ENCODE peak calls at places on chromosomes 3 and 15, in ten cellular contexts. One of them, this sample, is unnamed.

GRCh38 chr15:59306520-59307163 is 66.0 kb downstream of the MYO1E start:
- DNase-seq in activated CD8-positive, alpha-beta memory T cell treated with anti-CD3 and anti-CD28 coated beads for 1 hour: no peak
- DNase-seq in HS-5: peak; percentile 77
- DNase-seq in memory B cell: no peak
- DNase-seq in stimulated activated CD8-positive, alpha-beta memory T cell treated with anti-CD3 and anti-CD28 coated beads, Interleukin-2, amount 100 ng/mL, for 1 hour: no peak
- DNase-seq in HuH-7.5: no peak
- DNase-seq in breast epithelium: no peak
- DNase-seq in myocyte: peak; percentile 21
- DNase-seq in endothelial cell: no peak
- DNase-seq in SK-MEL-5: no peak
- DNase-seq in this sample: no peak

GRCh38 chr3:181210275-181210674 is 220.7 kb upstream of the DNAJC19 start:
- DNase-seq in activated CD8-positive, alpha-beta memory T cell treated with anti-CD3 and anti-CD28 coated beads for 1 hour: no peak
- DNase-seq in HS-5: peak; percentile 4
- DNase-seq in memory B cell: no peak
- DNase-seq in stimulated activated CD8-positive, alpha-beta memory T cell treated with anti-CD3 and anti-CD28 coated beads, Interleukin-2, amount 100 ng/mL, for 1 hour: no peak
- DNase-seq in HuH-7.5: no peak
- DNase-seq in breast epithelium: no peak
- DNase-seq in myocyte: peak; percentile 25
- DNase-seq in endothelial cell: no peak
- DNase-seq in SK-MEL-5: peak; percentile 53
- DNase-seq in this sample: no peak

GRCh38 chr15:51641490-51642135 is 19.0 kb upstream of the DMXL2 start:
- DNase-seq in activated CD8-positive, alpha-beta memory T cell treated with anti-CD3 and anti-CD28 coated beads for 1 hour: no peak
- DNase-seq in HS-5: no peak
- DNase-seq in memory B cell: no peak
- DNase-seq in stimulated activated CD8-positive, alpha-beta memory T cell treated with anti-CD3 and anti-CD28 coated beads, Interleukin-2, amount 100 ng/mL, for 1 hour: no peak
- DNase-seq in HuH-7.5: no peak
- DNase-seq in breast epithelium: no peak
- DNase-seq in myocyte: no peak
- DNase-seq in endothelial cell: no peak
- DNase-seq in SK-MEL-5: no peak
- DNase-seq in this sample: no peak

GRCh38 chr15:41603941-41604660 is 45.1 kb downstream of the TYRO3 start:
- DNase-seq in activated CD8-positive, alpha-beta memory T cell treated with anti-CD3 and anti-CD28 coated beads for 1 hour: no peak
- DNase-seq in HS-5: peak; percentile 89
- DNase-seq in memory B cell: peak; percentile 56
- DNase-seq in stimulated activated CD8-positive, alpha-beta memory T cell treated with anti-CD3 and anti-CD28 coated beads, Interleukin-2, amount 100 ng/mL, for 1 hour: peak; percentile 34
- DNase-seq in HuH-7.5: peak; percentile 53
- DNase-seq in breast epithelium: peak; percentile 31
- DNase-seq in myocyte: peak; percentile 78
- DNase-seq in endothelial cell: peak; percentile 69
- DNase-seq in SK-MEL-5: peak; percentile 88
- DNase-seq in this sample: no peak

GRCh38 chr15:76342382-76343201 is 6.0 kb downstream of the ISL2 start:
- DNase-seq in activated CD8-positive, alpha-beta memory T cell treated with anti-CD3 and anti-CD28 coated beads for 1 hour: no peak
- DNase-seq in HS-5: no peak
- DNase-seq in memory B cell: peak; percentile 37
- DNase-seq in stimulated activated CD8-positive, alpha-beta memory T cell treated with anti-CD3 and anti-CD28 coated beads, Interleukin-2, amount 100 ng/mL, for 1 hour: no peak
- DNase-seq in HuH-7.5: peak; percentile 22
- DNase-seq in breast epithelium: no peak
- DNase-seq in myocyte: no peak
- DNase-seq in endothelial cell: no peak
- DNase-seq in SK-MEL-5: no peak
- DNase-seq in this sample: no peak

GRCh38 chr3:183698318-183698731 is 728 bp downstream of the YEATS2 start:
- DNase-seq in activated CD8-positive, alpha-beta memory T cell treated with anti-CD3 and anti-CD28 coated beads for 1 hour: no peak
- DNase-seq in HS-5: no peak
- DNase-seq in memory B cell: peak; percentile 33
- DNase-seq in stimulated activated CD8-positive, alpha-beta memory T cell treated with anti-CD3 and anti-CD28 coated beads, Interleukin-2, amount 100 ng/mL, for 1 hour: no peak
- DNase-seq in HuH-7.5: peak; percentile 39
- DNase-seq in breast epithelium: no peak
- DNase-seq in myocyte: peak; percentile 39
- DNase-seq in endothelial cell: peak; percentile 40
- DNase-seq in SK-MEL-5: peak; percentile 35
- DNase-seq in this sample: no peak

GRCh38 chr15:73654659-73655058 is 21.5 kb upstream of the NPTN start:
- DNase-seq in activated CD8-positive, alpha-beta memory T cell treated with anti-CD3 and anti-CD28 coated beads for 1 hour: no peak
- DNase-seq in HS-5: no peak
- DNase-seq in memory B cell: no peak
- DNase-seq in stimulated activated CD8-positive, alpha-beta memory T cell treated with anti-CD3 and anti-CD28 coated beads, Interleukin-2, amount 100 ng/mL, for 1 hour: no peak
- DNase-seq in HuH-7.5: no peak
- DNase-seq in breast epithelium: no peak
- DNase-seq in myocyte: no peak
- DNase-seq in endothelial cell: no peak
- DNase-seq in SK-MEL-5: no peak
- DNase-seq in this sample: no peak

GRCh38 chr3:99753268-99753975 is 64.2 kb upstream of the CMSS1 start:
- DNase-seq in activated CD8-positive, alpha-beta memory T cell treated with anti-CD3 and anti-CD28 coated beads for 1 hour: no peak
- DNase-seq in HS-5: peak; percentile 60
- DNase-seq in memory B cell: no peak
- DNase-seq in stimulated activated CD8-positive, alpha-beta memory T cell treated with anti-CD3 and anti-CD28 coated beads, Interleukin-2, amount 100 ng/mL, for 1 hour: no peak
- DNase-seq in HuH-7.5: peak; percentile 38
- DNase-seq in breast epithelium: no peak
- DNase-seq in myocyte: peak; percentile 69
- DNase-seq in endothelial cell: peak; percentile 38
- DNase-seq in SK-MEL-5: peak; percentile 76
- DNase-seq in this sample: no peak

GRCh38 chr3:107235193-107235922 is 141.9 kb upstream of the CCDC54 start:
- DNase-seq in activated CD8-positive, alpha-beta memory T cell treated with anti-CD3 and anti-CD28 coated beads for 1 hour: no peak
- DNase-seq in HS-5: no peak
- DNase-seq in memory B cell: no peak
- DNase-seq in stimulated activated CD8-positive, alpha-beta memory T cell treated with anti-CD3 and anti-CD28 coated beads, Interleukin-2, amount 100 ng/mL, for 1 hour: no peak
- DNase-seq in HuH-7.5: no peak
- DNase-seq in breast epithelium: no peak
- DNase-seq in myocyte: no peak
- DNase-seq in endothelial cell: no peak
- DNase-seq in SK-MEL-5: peak; percentile 63
- DNase-seq in this sample: no peak

GRCh38 chr3:59056706-59057105 is 6.9 kb upstream of the CFAP20DC start:
- DNase-seq in activated CD8-positive, alpha-beta memory T cell treated with anti-CD3 and anti-CD28 coated beads for 1 hour: no peak
- DNase-seq in HS-5: peak; percentile 25
- DNase-seq in memory B cell: no peak
- DNase-seq in stimulated activated CD8-positive, alpha-beta memory T cell treated with anti-CD3 and anti-CD28 coated beads, Interleukin-2, amount 100 ng/mL, for 1 hour: no peak
- DNase-seq in HuH-7.5: no peak
- DNase-seq in breast epithelium: no peak
- DNase-seq in myocyte: no peak
- DNase-seq in endothelial cell: no peak
- DNase-seq in SK-MEL-5: no peak
- DNase-seq in this sample: no peak

GRCh38 chr3:414063-414462 is 217.5 kb downstream of the CHL1 start:
- DNase-seq in activated CD8-positive, alpha-beta memory T cell treated with anti-CD3 and anti-CD28 coated beads for 1 hour: no peak
- DNase-seq in HS-5: no peak
- DNase-seq in memory B cell: no peak
- DNase-seq in stimulated activated CD8-positive, alpha-beta memory T cell treated with anti-CD3 and anti-CD28 coated beads, Interleukin-2, amount 100 ng/mL, for 1 hour: no peak
- DNase-seq in HuH-7.5: no peak
- DNase-seq in breast epithelium: no peak
- DNase-seq in myocyte: peak; percentile 10
- DNase-seq in endothelial cell: no peak
- DNase-seq in SK-MEL-5: peak; percentile 54
- DNase-seq in this sample: no peak

GRCh38 chr3:68352031-68352430 is 580.3 kb downstream of the TAFA4 start:
- DNase-seq in activated CD8-positive, alpha-beta memory T cell treated with anti-CD3 and anti-CD28 coated beads for 1 hour: no peak
- DNase-seq in HS-5: no peak
- DNase-seq in memory B cell: no peak
- DNase-seq in stimulated activated CD8-positive, alpha-beta memory T cell treated with anti-CD3 and anti-CD28 coated beads, Interleukin-2, amount 100 ng/mL, for 1 hour: no peak
- DNase-seq in HuH-7.5: no peak
- DNase-seq in breast epithelium: no peak
- DNase-seq in myocyte: no peak
- DNase-seq in endothelial cell: no peak
- DNase-seq in SK-MEL-5: no peak
- DNase-seq in this sample: no peak

GRCh38 chr3:50194903-50195500 is 3.6 kb downstream of the GNAT1 start:
- DNase-seq in activated CD8-positive, alpha-beta memory T cell treated with anti-CD3 and anti-CD28 coated beads for 1 hour: no peak
- DNase-seq in HS-5: no peak
- DNase-seq in memory B cell: no peak
- DNase-seq in stimulated activated CD8-positive, alpha-beta memory T cell treated with anti-CD3 and anti-CD28 coated beads, Interleukin-2, amount 100 ng/mL, for 1 hour: no peak
- DNase-seq in HuH-7.5: peak; percentile 72
- DNase-seq in breast epithelium: no peak
- DNase-seq in myocyte: no peak
- DNase-seq in endothelial cell: no peak
- DNase-seq in SK-MEL-5: peak; percentile 49
- DNase-seq in this sample: no peak

GRCh38 chr3:138696661-138697370 is 88.2 kb downstream of the FAIM start:
- DNase-seq in activated CD8-positive, alpha-beta memory T cell treated with anti-CD3 and anti-CD28 coated beads for 1 hour: no peak
- DNase-seq in HS-5: no peak
- DNase-seq in memory B cell: no peak
- DNase-seq in stimulated activated CD8-positive, alpha-beta memory T cell treated with anti-CD3 and anti-CD28 coated beads, Interleukin-2, amount 100 ng/mL, for 1 hour: no peak
- DNase-seq in HuH-7.5: no peak
- DNase-seq in breast epithelium: no peak
- DNase-seq in myocyte: no peak
- DNase-seq in endothelial cell: no peak
- DNase-seq in SK-MEL-5: no peak
- DNase-seq in this sample: no peak

GRCh38 chr3:132549890-132550578 is 47.0 kb upstream of the ACKR4 start:
- DNase-seq in activated CD8-positive, alpha-beta memory T cell treated with anti-CD3 and anti-CD28 coated beads for 1 hour: no peak
- DNase-seq in HS-5: peak; percentile 82
- DNase-seq in memory B cell: no peak
- DNase-seq in stimulated activated CD8-positive, alpha-beta memory T cell treated with anti-CD3 and anti-CD28 coated beads, Interleukin-2, amount 100 ng/mL, for 1 hour: no peak
- DNase-seq in HuH-7.5: no peak
- DNase-seq in breast epithelium: no peak
- DNase-seq in myocyte: peak; percentile 62
- DNase-seq in endothelial cell: no peak
- DNase-seq in SK-MEL-5: peak; percentile 23
- DNase-seq in this sample: no peak

GRCh38 chr3:5347486-5347885 is 160.0 kb downstream of the EDEM1 start:
- DNase-seq in activated CD8-positive, alpha-beta memory T cell treated with anti-CD3 and anti-CD28 coated beads for 1 hour: no peak
- DNase-seq in HS-5: no peak
- DNase-seq in memory B cell: no peak
- DNase-seq in stimulated activated CD8-positive, alpha-beta memory T cell treated with anti-CD3 and anti-CD28 coated beads, Interleukin-2, amount 100 ng/mL, for 1 hour: no peak
- DNase-seq in HuH-7.5: no peak
- DNase-seq in breast epithelium: no peak
- DNase-seq in myocyte: no peak
- DNase-seq in endothelial cell: no peak
- DNase-seq in SK-MEL-5: no peak
- DNase-seq in this sample: no peak

GRCh38 chr3:73893089-73893488 is 268.3 kb upstream of the PDZRN3 start:
- DNase-seq in activated CD8-positive, alpha-beta memory T cell treated with anti-CD3 and anti-CD28 coated beads for 1 hour: no peak
- DNase-seq in HS-5: no peak
- DNase-seq in memory B cell: no peak
- DNase-seq in stimulated activated CD8-positive, alpha-beta memory T cell treated with anti-CD3 and anti-CD28 coated beads, Interleukin-2, amount 100 ng/mL, for 1 hour: no peak
- DNase-seq in HuH-7.5: no peak
- DNase-seq in breast epithelium: no peak
- DNase-seq in myocyte: no peak
- DNase-seq in endothelial cell: no peak
- DNase-seq in SK-MEL-5: no peak
- DNase-seq in this sample: no peak

GRCh38 chr15:99090011-99090699 is 14.7 kb upstream of the SYNM start:
- DNase-seq in activated CD8-positive, alpha-beta memory T cell treated with anti-CD3 and anti-CD28 coated beads for 1 hour: no peak
- DNase-seq in HS-5: no peak
- DNase-seq in memory B cell: peak; percentile 50
- DNase-seq in stimulated activated CD8-positive, alpha-beta memory T cell treated with anti-CD3 and anti-CD28 coated beads, Interleukin-2, amount 100 ng/mL, for 1 hour: no peak
- DNase-seq in HuH-7.5: no peak
- DNase-seq in breast epithelium: no peak
- DNase-seq in myocyte: peak; percentile 55
- DNase-seq in endothelial cell: no peak
- DNase-seq in SK-MEL-5: no peak
- DNase-seq in this sample: no peak

This sample was measured in osteocyte.